ENCODE peak calls at places on chromosomes 2 and 18, in five cellular contexts. F is PC-3, J is astrocyte, X is DND-41, B is A549. H is an unnamed sample. For H3K4me1, the result is how much of the 10 kb centered on the place peaks cover.

GRCh38 chr2:137173514-137173913 is 408.2 kb downstream of the THSD7B start:
- DNase-seq in F (peak), J (peak), X (no peak), B (no peak), H (peak)

GRCh38 chr2:7031424-7032245 is 114.4 kb downstream of the RNF144A start:
- DNase-seq in F (peak), J (no peak), X (no peak), B (no peak), H (peak)

GRCh38 chr2:172685467-172685866 is 50.2 kb upstream of the RAPGEF4 start:
- DNase-seq in F (no peak), J (no peak), X (no peak), B (no peak), H (no peak)

GRCh38 chr18:33034212-33034611 is 261.4 kb upstream of the KLHL14 start:
- DNase-seq in F (no peak), J (no peak), X (no peak), B (no peak), H (no peak)

GRCh38 chr2:177026253-177026652 is 186.3 kb upstream of the HNRNPA3 start:
- DNase-seq in F (no peak), J (no peak), X (no peak), B (no peak), H (no peak)

GRCh38 chr18:56933472-56933871 is 213.4 kb upstream of the BOD1L2 start:
- DNase-seq in F (peak), J (no peak), X (no peak), B (no peak), H (no peak)

GRCh38 chr2:44770221-44771187 is 171.0 kb upstream of the SIX3 start:
- DNase-seq in F (peak), J (no peak), X (no peak), B (no peak), H (no peak)

GRCh38 chr2:118865106-118865505 is 17.7 kb upstream of the EN1 start:
- DNase-seq in F (peak), J (no peak), X (peak), B (peak), H (no peak)

GRCh38 chr2:9974344-9974743 is 22.9 kb downstream of the GRHL1 start:
- DNase-seq in F (no peak), J (no peak), X (no peak), B (no peak), H (no peak)

GRCh38 chr2:48531141-48531648 is 1.2 kb downstream of the STON1 start:
- DNase-seq in F (peak), J (peak), X (no peak), B (no peak), H (peak)

GRCh38 chr18:58183226-58183625 is 139.2 kb downstream of the NEDD4L start:
- DNase-seq in F (no peak), J (no peak), X (no peak), B (no peak), H (no peak)

GRCh38 chr18:79949571-79950439 is 1.6 kb downstream of the SLC66A2 start:
- DNase-seq in F (no peak), J (no peak), X (no peak), B (no peak), H (no peak)

GRCh38 chr2:189521686-189522434 is 58.7 kb downstream of the SLC40A1 start:
- DNase-seq in F (peak), J (no peak), X (no peak), B (no peak), H (no peak)

GRCh38 chr18:77101410-77102245 is 31.0 kb downstream of the MBP start:
- DNase-seq in F (peak), J (peak), X (peak), B (peak), H (peak)

GRCh38 chr18:77099501-77100370 is 32.8 kb downstream of the MBP start:
- DNase-seq in F (no peak), J (no peak), X (peak), B (no peak), H (no peak)

GRCh38 chr18:77102246-77103040 is 30.1 kb downstream of the MBP start:
- DNase-seq in F (peak), J (peak), X (no peak), B (no peak), H (peak)

GRCh38 chr18:77098554-77099174 is 33.9 kb downstream of the MBP start:
- DNase-seq in F (no peak), J (no peak), X (peak), B (no peak), H (no peak)

DNA sequence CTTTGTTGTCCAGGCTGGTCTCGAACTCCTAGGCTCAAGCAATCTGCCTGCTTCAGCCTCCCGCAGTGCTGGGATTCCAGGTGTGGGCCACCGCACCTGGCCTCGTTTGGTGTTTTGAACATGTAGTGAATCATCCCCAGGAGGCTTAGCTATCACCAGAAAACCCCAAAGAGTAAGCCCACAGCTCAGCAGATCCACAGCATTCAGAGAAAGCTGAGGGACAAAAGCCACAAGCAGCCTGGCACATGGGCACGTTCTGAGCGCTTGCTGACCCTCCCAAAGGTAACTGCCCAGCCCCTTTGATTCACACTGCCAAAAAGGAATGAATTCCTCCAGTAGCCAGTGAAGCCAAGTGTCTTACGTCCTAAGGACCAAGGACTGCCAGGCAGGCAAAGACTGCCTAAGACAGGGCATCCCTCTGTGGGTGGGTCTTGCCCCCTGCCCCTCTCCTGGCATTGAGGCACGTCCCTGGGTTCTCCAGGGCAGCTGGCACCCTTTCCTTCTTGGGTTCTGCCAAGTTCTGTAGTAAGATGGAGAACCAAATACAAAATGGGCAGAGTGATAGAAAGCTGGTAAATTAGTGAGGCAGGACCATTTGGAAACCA is 31.7 kb downstream of the MBP start:
- DNase-seq in F (peak), J (no peak), X (peak), B (no peak), H (peak)
- H3K4me1 ChIP-seq in F (under half), J (half or more), X (half or more), B (half or more), H (under half)

GRCh38 chr2:62705859-62706720 is 577 bp downstream of the EHBP1 start:
- DNase-seq in F (peak), J (peak), X (peak), B (peak), H (peak)
- TF ChIP-seq CTCF in F (peak), J (no peak), X (peak), B (peak), H (peak)

DNA sequence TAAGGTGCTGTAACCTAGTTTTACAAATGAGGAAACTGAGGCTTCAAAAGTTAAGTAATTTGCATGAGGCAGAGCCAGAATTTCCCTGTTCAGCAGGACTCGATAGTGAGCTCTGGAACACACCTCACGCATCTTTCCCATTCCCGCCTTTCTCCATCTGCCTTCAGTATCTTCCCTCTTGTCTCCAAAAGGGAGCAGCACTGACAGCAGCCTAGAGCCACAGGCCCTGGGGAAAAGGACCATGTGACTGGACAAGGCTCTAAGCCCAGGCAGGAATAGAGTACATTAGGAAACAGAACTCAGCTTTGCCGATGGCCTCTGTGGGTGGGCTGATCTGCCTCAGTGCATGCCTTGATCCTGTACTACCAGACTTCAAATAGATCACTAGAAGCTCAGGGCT is 21.5 kb downstream of the GPR155 start:
- DNase-seq in F (no peak), J (no peak), X (no peak), B (no peak), H (no peak)
- H3K27ac ChIP-seq in F (no peak), J (no peak), X (no peak), B (no peak), H (no peak)

DNA sequence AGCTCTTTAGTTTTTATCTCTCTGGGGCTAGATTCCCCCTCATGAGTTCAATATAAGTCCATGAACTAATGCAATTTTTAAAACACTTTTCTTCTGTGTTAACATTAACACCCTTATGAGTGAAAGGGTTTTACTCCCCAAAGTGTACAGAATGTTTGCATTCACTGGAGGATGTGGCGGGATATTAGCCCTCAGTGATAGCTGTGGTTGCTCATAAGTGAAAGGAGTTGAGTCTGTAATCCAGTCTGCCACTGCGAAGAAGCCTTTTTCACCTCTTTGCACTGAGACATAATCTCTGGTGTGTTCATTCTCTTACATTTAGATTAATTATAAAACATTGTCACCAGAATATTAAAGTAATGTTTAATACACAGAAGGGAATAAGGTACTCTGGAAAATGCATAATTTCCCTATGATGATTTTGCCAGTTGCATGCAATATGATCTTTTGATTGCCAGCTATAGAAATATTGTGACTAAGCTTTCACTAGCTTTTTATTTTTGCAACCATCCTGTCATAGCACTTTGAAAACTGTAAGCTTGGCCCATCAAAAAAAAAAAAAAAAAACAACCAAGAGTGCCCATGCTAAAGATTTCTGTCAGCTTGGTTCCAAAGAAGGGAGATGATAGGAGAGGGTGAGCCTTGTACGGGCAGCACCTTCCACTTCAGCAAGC is 113.2 kb downstream of the BCL11A start:
- DNase-seq in F (no peak), J (no peak), X (no peak), B (no peak), H (no peak)
- H3K4me1 ChIP-seq in F (under half), J (under half), X (under half), B (under half), H (under half)

DNA sequence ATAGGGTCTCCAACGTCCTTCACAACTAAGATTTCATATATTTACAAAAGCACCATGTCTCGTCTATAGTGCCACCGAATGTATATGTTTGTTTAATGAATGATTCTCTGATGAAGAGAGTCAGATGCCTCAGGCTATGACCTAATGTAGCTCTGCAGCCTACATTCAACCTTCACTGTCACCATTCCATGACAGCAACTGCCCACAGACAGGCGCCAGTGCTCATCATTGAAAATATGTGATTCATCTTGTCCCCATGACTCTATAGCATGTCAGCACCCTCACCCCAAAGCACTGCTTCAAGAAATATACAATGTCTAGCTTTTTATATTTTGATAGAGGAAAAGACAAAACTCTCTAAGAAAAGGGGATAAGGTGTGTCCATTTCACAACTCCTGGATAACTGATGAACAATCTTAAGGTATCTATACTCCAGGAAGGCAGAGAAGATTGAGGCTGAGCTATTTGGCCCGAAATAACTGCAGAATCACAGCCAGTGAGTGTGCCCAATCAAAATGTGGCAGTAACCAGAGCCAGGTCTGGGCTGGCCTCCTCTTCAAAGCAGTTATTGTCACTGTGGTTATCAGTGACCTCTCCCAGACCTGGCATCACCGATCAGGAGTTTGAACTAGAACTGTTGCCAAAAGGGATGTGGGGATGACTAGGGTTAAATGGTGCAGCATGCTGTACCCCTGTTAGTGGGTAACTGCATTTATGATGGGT is 246.6 kb downstream of the SETBP1 start:
- DNase-seq in F (peak), J (no peak), X (no peak), B (no peak), H (no peak)
- TF ChIP-seq CTCF in F (peak), J (no peak), X (no peak), B (no peak), H (peak)

GRCh38 chr2:33209976-33210375 is 263.2 kb downstream of the LTBP1 start:
- DNase-seq in F (no peak), J (no peak), X (no peak), B (no peak), H (no peak)
- H3K27ac ChIP-seq in F (peak), J (peak), X (no peak), B (peak), H (no peak)

GRCh38 chr18:11823545-11823944 is 27.7 kb upstream of the CHMP1B start:
- DNase-seq in F (no peak), J (no peak), X (no peak), B (no peak), H (no peak)
- H3K4me1 ChIP-seq in F (under half), J (under half), X (under half), B (under half), H (under half)

GRCh38 chr2:25521665-25522387 is 151.6 kb downstream of the DTNB start:
- DNase-seq in F (peak), J (peak), X (peak), B (peak), H (peak)
- TF ChIP-seq CTCF in F (peak), J (peak), X (peak), B (peak), H (peak)

DNA sequence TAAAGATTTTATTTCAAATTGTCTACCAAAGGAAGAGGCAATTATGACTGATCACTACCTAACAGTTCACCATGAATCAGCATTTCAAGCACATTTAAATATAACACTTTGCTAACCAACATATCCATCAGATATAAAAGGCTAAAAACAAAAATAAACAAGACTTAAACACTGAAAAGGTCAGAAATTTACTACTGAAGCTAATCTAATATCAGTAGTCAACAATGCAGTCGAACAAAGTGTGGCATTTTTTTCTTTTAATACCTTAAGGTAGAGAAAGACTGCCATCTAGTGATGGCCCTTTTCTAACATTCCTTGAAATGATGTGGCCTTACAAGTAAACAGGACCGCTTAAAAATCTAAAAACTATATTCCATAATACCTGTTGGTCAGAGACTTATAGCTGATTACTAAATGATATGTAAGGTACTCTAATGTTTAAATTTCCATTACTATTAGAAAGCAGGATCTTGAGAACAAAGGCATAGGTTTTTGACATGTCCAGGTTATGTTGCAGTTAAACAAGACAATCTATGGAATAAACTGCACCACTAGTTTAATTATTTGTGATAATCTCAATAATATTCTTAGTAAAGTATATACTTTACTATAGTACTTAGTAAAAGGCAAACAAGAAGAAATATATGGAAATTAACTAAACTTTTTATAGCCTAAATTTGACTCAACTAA is 80.0 kb downstream of the EXOC6B start:
- DNase-seq in F (peak), J (peak), X (no peak), B (peak), H (no peak)
- H3K27ac ChIP-seq in F (no peak), J (no peak), X (no peak), B (peak), H (no peak)

GRCh38 chr2:68833162-68833561 is 38.0 kb downstream of the BMP10 start:
- DNase-seq in F (no peak), J (no peak), X (no peak), B (no peak), H (no peak)

GRCh38 chr2:68831688-68832087 is 39.5 kb downstream of the BMP10 start:
- DNase-seq in F (no peak), J (peak), X (no peak), B (no peak), H (no peak)

GRCh38 chr2:68829764-68830163 is 41.4 kb downstream of the BMP10 start:
- DNase-seq in F (no peak), J (no peak), X (peak), B (no peak), H (no peak)

GRCh38 chr2:68834737-68835136 is 36.5 kb downstream of the BMP10 start:
- DNase-seq in F (no peak), J (no peak), X (no peak), B (no peak), H (no peak)

DNA sequence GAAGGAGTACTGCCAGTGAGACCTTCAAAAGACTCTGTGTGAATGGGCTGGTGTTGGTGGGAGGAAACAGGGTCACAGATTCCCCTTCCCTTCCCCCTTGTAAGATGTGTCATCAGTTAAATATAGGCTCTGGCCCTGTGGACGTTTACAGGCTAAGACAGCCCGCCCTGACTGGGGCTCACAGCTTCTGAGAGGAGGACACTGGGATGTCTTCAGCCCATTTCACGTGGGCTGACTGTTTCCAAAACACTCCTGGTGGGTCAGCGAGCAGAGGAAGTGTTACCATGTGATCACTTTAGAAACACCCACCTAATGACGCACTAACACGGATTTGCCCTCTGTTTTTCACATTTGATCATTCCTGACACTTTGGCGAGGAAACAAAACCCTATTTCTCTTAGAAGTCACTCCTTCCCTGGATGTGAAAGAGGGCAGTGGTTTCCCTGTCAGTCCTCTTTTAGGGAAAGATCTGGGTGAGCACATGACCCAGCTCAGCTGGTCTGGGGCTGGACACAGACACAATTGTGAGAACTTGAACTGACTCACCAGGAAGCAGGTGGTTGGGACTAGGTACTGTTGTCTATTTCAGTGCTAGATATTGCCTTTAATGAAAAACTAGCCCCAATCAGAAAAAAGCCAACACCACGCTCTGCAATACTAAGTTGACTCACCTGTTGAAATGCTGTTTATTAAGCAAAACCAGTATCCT is 38.9 kb downstream of the BMP10 start:
- DNase-seq in F (peak), J (peak), X (peak), B (no peak), H (peak)
- H3K4me1 ChIP-seq in F (under half), J (under half), X (half or more), B (under half), H (under half)

H was measured in foreskin keratinocyte.